ENCODE peak calls at places on chromosomes 13 and 19, in six cellular contexts. U is activated B cell treated with CpG ODN at 0.5 μM for 24 hours, Q is RWPE1, F is neural progenitor cell, O is astrocyte of the spinal cord, E is stomach. T is an unnamed sample.

GRCh38 chr19:47156861-47157454 is 26.3 kb downstream of the SAE1 start:
- DNase-seq in U (no peak), Q (no peak), F (no peak), O (peak; percentile 69), E (no peak), T (no peak)

GRCh38 chr13:106736941-106737340 is 169.0 kb upstream of the ARGLU1 start:
- DNase-seq in U (no peak), Q (no peak), F (no peak), O (no peak), E (no peak), T (no peak)

GRCh38 chr19:18428837-18429674 is 8.9 kb downstream of the ISYNA1 start:
- DNase-seq in U (peak; percentile 90), Q (no peak), F (peak; percentile 98), O (peak; percentile 95), E (peak; percentile 70), T (peak; percentile 93)

GRCh38 chr19:37583340-37583739 is 11.3 kb downstream of the ZNF571 start:
- DNase-seq in U (no peak), Q (no peak), F (peak; percentile 2), O (no peak), E (no peak), T (no peak)

GRCh38 chr13:93326427-93326826 is 99.8 kb downstream of the GPC6 start:
- DNase-seq in U (no peak), Q (no peak), F (no peak), O (no peak), E (no peak), T (no peak)

GRCh38 chr19:58538257-58539168 is 5.4 kb upstream of the TRIM28 start:
- DNase-seq in U (no peak), Q (no peak), F (peak; percentile 92), O (no peak), E (peak; percentile 47), T (peak; percentile 89)

GRCh38 chr19:17775245-17775927 is 19.6 kb upstream of the B3GNT3 start:
- DNase-seq in U (no peak), Q (no peak), F (peak; percentile 82), O (no peak), E (peak; percentile 42), T (no peak)

GRCh38 chr19:47022541-47023447 is 3.2 kb downstream of the NPAS1 start:
- DNase-seq in U (no peak), Q (no peak), F (peak; percentile 86), O (no peak), E (no peak), T (no peak)

GRCh38 chr13:75946746-75947397 is 310.7 kb downstream of the LMO7 start:
- DNase-seq in U (no peak), Q (no peak), F (no peak), O (no peak), E (no peak), T (no peak)

GRCh38 chr19:18118420-18119242 is 21.1 kb downstream of the MAST3 start:
- DNase-seq in U (no peak), Q (no peak), F (no peak), O (no peak), E (no peak), T (no peak)

GRCh38 chr19:56167064-56167578 is 8.7 kb upstream of the GALP start:
- DNase-seq in U (no peak), Q (peak; percentile 34), F (peak; percentile 71), O (no peak), E (no peak), T (no peak)

GRCh38 chr13:30156270-30156669 is 151.1 kb downstream of the KATNAL1 start:
- DNase-seq in U (no peak), Q (no peak), F (no peak), O (no peak), E (no peak), T (no peak)

GRCh38 chr19:24069907-24070657 is 16.9 kb upstream of the ZNF254 start:
- DNase-seq in U (no peak), Q (no peak), F (no peak), O (peak; percentile 10), E (no peak), T (no peak)

GRCh38 chr13:24671367-24672117 is 8.7 kb upstream of the ATP12A start:
- DNase-seq in U (no peak), Q (peak; percentile 88), F (peak; percentile 69), O (peak; percentile 64), E (no peak), T (no peak)
- TF ChIP-seq CTCF in U (peak; percentile 37), Q (peak; percentile 77), F (peak; percentile 64), O (peak; percentile 78), E (no peak), T (peak; percentile 75)

GRCh38 chr19:40603071-40603718 is 2.0 kb downstream of the LTBP4 start:
- DNase-seq in U (no peak), Q (no peak), F (peak; percentile 85), O (no peak), E (no peak), T (no peak)
- TF ChIP-seq CTCF in U (no peak), Q (no peak), F (no peak), O (no peak), E (no peak), T (no peak)

GRCh38 chr13:39269004-39269403 is 230.7 kb downstream of the NHLRC3 start:
- DNase-seq in U (no peak), Q (no peak), F (no peak), O (no peak), E (no peak), T (no peak)

GRCh38 chr13:39279077-39279476 is 240.8 kb downstream of the NHLRC3 start:
- DNase-seq in U (no peak), Q (no peak), F (no peak), O (no peak), E (no peak), T (no peak)

GRCh38 chr13:39274926-39275325 is 236.7 kb downstream of the NHLRC3 start:
- DNase-seq in U (no peak), Q (no peak), F (no peak), O (no peak), E (no peak), T (no peak)

GRCh38 chr13:39269411-39269810 is 231.2 kb downstream of the NHLRC3 start:
- DNase-seq in U (no peak), Q (no peak), F (no peak), O (peak; percentile 27), E (no peak), T (no peak)

DNA sequence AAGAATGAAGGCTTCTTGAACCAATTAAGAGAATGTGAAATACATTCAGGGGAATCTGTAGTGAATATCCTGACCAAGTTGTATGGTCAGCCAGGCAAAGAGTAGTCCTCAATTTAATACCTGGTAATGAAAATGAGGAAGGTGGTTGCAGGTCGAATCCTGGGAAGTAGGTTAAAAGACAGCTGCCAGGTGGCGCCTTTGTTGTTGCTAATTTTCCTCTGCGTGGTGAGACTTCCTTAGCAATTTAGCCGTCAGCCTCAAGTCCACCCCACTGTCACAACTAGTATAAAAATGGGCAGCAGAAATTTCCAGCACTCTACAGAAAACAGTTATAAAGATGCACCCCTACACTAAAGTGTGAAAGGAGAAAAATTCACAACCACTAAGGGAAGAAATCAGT is 235.7 kb downstream of the NHLRC3 start:
- DNase-seq in U (no peak), Q (peak; percentile 4), F (peak; percentile 28), O (peak; percentile 13), E (peak; percentile 33), T (no peak)
- TF ChIP-seq CTCF in U (no peak), Q (peak; percentile 11), F (peak; percentile 39), O (peak; percentile 29), E (no peak), T (peak; percentile 23)

GRCh38 chr19:50632151-50632835 is 7.4 kb downstream of the SYT3 start:
- DNase-seq in U (no peak), Q (no peak), F (no peak), O (no peak), E (no peak), T (no peak)
- TF ChIP-seq CTCF in U (no peak), Q (no peak), F (peak; percentile 3), O (no peak), E (no peak), T (no peak)

GRCh38 chr19:3914199-3914598 is 18.7 kb upstream of the NMRK2 start:
- DNase-seq in U (no peak), Q (no peak), F (no peak), O (no peak), E (no peak), T (no peak)

GRCh38 chr19:3904233-3904632 is 23.7 kb downstream of the ATCAY start:
- DNase-seq in U (no peak), Q (no peak), F (no peak), O (no peak), E (no peak), T (no peak)

GRCh38 chr19:3907626-3908265 is 25.1 kb upstream of the NMRK2 start:
- DNase-seq in U (no peak), Q (no peak), F (no peak), O (no peak), E (no peak), T (no peak)

GRCh38 chr19:3908266-3909054 is 24.4 kb upstream of the NMRK2 start:
- DNase-seq in U (no peak), Q (no peak), F (no peak), O (no peak), E (no peak), T (no peak)

GRCh38 chr19:3910105-3910504 is 22.8 kb upstream of the NMRK2 start:
- DNase-seq in U (no peak), Q (no peak), F (no peak), O (no peak), E (no peak), T (no peak)
- TF ChIP-seq CTCF in U (no peak), Q (no peak), F (no peak), O (no peak), E (no peak), T (no peak)

DNA sequence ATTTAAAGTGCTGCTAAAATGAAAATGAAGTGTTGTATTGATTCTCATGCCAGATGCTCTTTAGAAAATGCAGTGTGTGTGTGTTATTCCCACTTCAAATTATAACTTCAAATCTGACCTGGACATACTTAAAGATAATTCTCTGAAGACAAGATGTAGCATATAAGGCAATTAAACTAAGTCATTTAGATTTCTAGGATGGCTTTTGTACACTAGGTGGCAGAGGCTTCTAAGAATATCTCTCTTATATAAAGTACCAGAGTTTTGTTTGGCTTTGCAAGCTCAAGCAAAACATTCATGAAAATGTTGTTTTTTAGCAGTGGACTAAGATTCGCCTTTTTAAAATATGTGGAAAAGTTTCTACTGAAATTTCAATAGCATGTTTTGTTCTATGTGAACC is 407.2 kb downstream of the GPC5 start:
- DNase-seq in U (no peak), Q (no peak), F (no peak), O (no peak), E (no peak), T (no peak)
- TF ChIP-seq CTCF in U (no peak), Q (no peak), F (peak; percentile 29), O (peak; percentile 20), E (no peak), T (peak; percentile 47)

DNA sequence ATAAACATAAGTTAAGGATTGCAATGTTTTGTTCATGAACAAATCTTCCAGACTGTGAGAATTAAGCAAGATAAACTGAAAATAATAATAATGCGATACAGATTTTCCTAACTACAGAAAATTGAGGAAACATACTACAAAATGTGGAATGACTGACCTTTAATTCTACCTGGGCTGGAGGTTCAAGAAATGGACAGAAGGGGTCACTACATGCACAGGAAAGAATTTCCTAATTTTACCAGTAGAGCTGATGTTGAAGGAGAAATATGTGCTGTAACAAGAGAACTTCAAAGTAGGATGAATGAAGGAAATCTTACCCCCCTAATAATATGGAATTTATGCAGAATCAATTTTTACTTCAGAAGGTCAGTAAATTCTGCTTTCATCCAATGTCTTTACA is 62.3 kb downstream of the ZNF627 start:
- DNase-seq in U (no peak), Q (peak; percentile 24), F (no peak), O (peak; percentile 2), E (no peak), T (no peak)
- TF ChIP-seq CTCF in U (no peak), Q (no peak), F (peak; percentile 48), O (no peak), E (no peak), T (peak; percentile 58)

GRCh38 chr13:27667946-27668345 is 46.3 kb downstream of the POLR1D start:
- DNase-seq in U (no peak), Q (no peak), F (no peak), O (no peak), E (no peak), T (no peak)
- TF ChIP-seq CTCF in U (no peak), Q (no peak), F (no peak), O (no peak), E (no peak), T (no peak)

T was measured in type B pancreatic cell.